ENCODE peak calls at places on chromosomes 13 and 19, in five cellular contexts. D is neuronal stem cell, V is endothelial cell of umbilical vein, N is neural progenitor cell, Y is mammary epithelial cell. W is an unnamed sample.

GRCh38 chr13:73970413-73971055 is 163.7 kb downstream of the KLF12 start:
- DNase-seq in V (no peak), N (no peak), D (no peak), Y (no peak), W (no peak)

GRCh38 chr19:48403606-48404005 is 10.1 kb downstream of the GRIN2D start:
- DNase-seq in D (no peak), Y (peak), N (peak), V (peak), W (peak)

GRCh38 chr13:73835138-73835721 is 299.0 kb downstream of the KLF12 start:
- DNase-seq in N (peak), Y (peak), D (peak), V (peak), W (peak)

GRCh38 chr19:4197228-4197624 is 14.7 kb downstream of the ANKRD24 start:
- DNase-seq in V (no peak), N (no peak), D (no peak), Y (no peak), W (no peak)

GRCh38 chr13:98476106-98476505 is 100.8 kb downstream of the STK24 start:
- DNase-seq in D (no peak), V (peak), Y (no peak), N (peak), W (no peak)

GRCh38 chr13:112448621-112449544 is 72.7 kb downstream of the SPACA7 start:
- DNase-seq in N (no peak), D (no peak), Y (no peak), V (no peak), W (no peak)

GRCh38 chr19:49595819-49596404 is 4.9 kb downstream of the PRR12 start:
- DNase-seq in Y (no peak), N (no peak), V (no peak), D (no peak), W (no peak)

GRCh38 chr13:92460479-92460878 is 766.1 kb upstream of the GPC6 start:
- DNase-seq in V (no peak), N (no peak), Y (no peak), D (no peak), W (no peak)

GRCh38 chr19:13146763-13147563 is 3.2 kb downstream of the STX10 start:
- DNase-seq in N (no peak), V (no peak), D (no peak), Y (no peak), W (peak)

GRCh38 chr19:43430976-43431375 is 16.3 kb downstream of the TEX101 start:
- DNase-seq in V (no peak), N (no peak), D (no peak), Y (no peak), W (no peak)

GRCh38 chr13:75860935-75861334 is 224.8 kb downstream of the LMO7 start:
- DNase-seq in V (no peak), D (no peak), N (no peak), Y (no peak), W (peak)

GRCh38 chr19:10699650-10700335 is 1.4 kb upstream of the QTRT1 start:
- DNase-seq in N (peak), D (no peak), Y (peak), V (peak), W (peak)

GRCh38 chr13:30319130-30319529 is 11.8 kb upstream of the KATNAL1 start:
- DNase-seq in D (no peak), Y (no peak), N (no peak), V (no peak), W (no peak)
- H3K9ac ChIP-seq in D (no peak), Y (no peak), N (no peak), V (no peak), W (no peak)

GRCh38 chr19:41323023-41323422 is 13.1 kb downstream of the CCDC97 start:
- DNase-seq in N (no peak), Y (no peak), D (no peak), V (peak), W (peak)
- H3K9ac ChIP-seq in N (no peak), Y (no peak), D (no peak), V (peak), W (peak)

GRCh38 chr13:114264886-114265611 is 16.4 kb upstream of the UPF3A start:
- DNase-seq in Y (peak), D (no peak), V (no peak), N (no peak), W (peak)

GRCh38 chr13:114266241-114266640 is 15.2 kb upstream of the UPF3A start:
- DNase-seq in N (no peak), V (no peak), Y (no peak), D (no peak), W (no peak)

GRCh38 chr13:114260818-114261217 is 20.6 kb upstream of the UPF3A start:
- DNase-seq in Y (no peak), D (no peak), V (no peak), N (no peak), W (no peak)

GRCh38 chr13:114261328-114261965 is 20.0 kb upstream of the UPF3A start:
- DNase-seq in Y (no peak), V (no peak), D (no peak), N (no peak), W (no peak)

DNA sequence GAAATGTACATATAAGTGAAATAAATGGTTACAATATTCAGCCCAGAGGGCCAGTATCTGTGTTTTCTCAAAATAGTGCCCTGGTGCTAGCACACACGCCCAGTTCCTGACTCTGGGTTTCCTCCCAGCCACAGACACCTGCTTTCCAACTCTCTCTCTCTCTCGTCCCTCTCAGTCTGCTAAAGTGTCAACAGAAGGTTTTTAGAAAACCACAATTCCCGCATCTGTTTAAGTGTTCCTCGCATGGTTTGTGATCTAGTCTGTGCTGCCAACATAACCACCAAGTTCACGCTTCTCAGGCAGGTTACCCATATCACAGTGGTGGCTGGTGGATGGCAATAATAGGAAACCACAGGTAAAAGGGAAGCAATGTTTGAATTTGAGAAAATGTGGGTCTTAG is 17.8 kb upstream of the UPF3A start:
- DNase-seq in N (no peak), V (no peak), Y (no peak), D (no peak), W (no peak)
- H3K9ac ChIP-seq in N (no peak), V (no peak), Y (no peak), D (no peak), W (no peak)

GRCh38 chr19:55504252-55504603 is 16.0 kb downstream of the SSC5D start:
- DNase-seq in V (no peak), Y (no peak), D (no peak), N (no peak), W (no peak)
- H3K9ac ChIP-seq in V (no peak), Y (no peak), D (no peak), N (no peak), W (no peak)

GRCh38 chr13:21735621-21736401 is 64.9 kb downstream of the FGF9 start:
- DNase-seq in Y (no peak), V (no peak), D (no peak), N (no peak), W (peak)
- H3K9ac ChIP-seq in Y (no peak), V (no peak), D (no peak), N (no peak), W (no peak)

DNA sequence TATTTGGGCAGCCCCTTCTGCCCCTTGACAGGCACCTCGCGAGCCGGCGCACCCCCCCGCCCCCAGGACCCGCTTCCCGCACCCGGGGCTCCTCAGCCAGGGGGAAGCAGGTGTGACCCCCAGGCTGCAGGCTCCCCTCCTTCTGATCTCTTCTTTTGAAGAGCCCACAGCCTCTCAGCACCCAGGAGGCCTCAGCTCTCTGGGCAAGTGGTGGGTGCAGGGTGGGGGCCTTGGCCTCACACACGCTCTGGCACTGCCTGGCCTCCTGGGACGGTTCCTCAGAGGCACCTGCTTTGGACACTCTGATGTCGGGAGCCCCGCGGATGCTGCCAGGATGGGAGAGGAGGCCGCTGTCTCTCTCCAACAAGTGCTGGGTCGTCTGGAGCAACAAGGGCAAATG is 1.5 kb upstream of the C13orf46 start:
- DNase-seq in D (no peak), Y (no peak), N (no peak), V (no peak), W (no peak)
- H3K9ac ChIP-seq in D (peak), Y (no peak), N (no peak), V (no peak), W (no peak)

GRCh38 chr19:28024920-28025319 is 1188.0 kb downstream of the UQCRFS1 start:
- DNase-seq in V (no peak), Y (no peak), N (no peak), D (no peak), W (no peak)
- H3K9ac ChIP-seq in V (no peak), Y (no peak), N (no peak), D (no peak), W (no peak)

GRCh38 chr19:624433-625109 is 8.8 kb downstream of the POLRMT start:
- DNase-seq in D (no peak), V (no peak), Y (no peak), N (no peak), W (no peak)
- H3K9ac ChIP-seq in D (no peak), V (no peak), Y (no peak), N (no peak), W (no peak)

GRCh38 chr19:2720777-2721569 is at the start of gene DIRAS1:
- DNase-seq in Y (no peak), D (no peak), V (no peak), N (peak), W (peak)

GRCh38 chr19:2717638-2718541 is 3.3 kb downstream of the DIRAS1 start:
- DNase-seq in Y (no peak), D (no peak), V (no peak), N (no peak), W (no peak)

GRCh38 chr19:2716722-2717637 is 4.2 kb downstream of the DIRAS1 start:
- DNase-seq in Y (no peak), D (no peak), N (no peak), V (no peak), W (no peak)

GRCh38 chr19:2719910-2720776 is 1.0 kb downstream of the DIRAS1 start:
- DNase-seq in V (no peak), Y (no peak), D (no peak), N (peak), W (peak)

DNA sequence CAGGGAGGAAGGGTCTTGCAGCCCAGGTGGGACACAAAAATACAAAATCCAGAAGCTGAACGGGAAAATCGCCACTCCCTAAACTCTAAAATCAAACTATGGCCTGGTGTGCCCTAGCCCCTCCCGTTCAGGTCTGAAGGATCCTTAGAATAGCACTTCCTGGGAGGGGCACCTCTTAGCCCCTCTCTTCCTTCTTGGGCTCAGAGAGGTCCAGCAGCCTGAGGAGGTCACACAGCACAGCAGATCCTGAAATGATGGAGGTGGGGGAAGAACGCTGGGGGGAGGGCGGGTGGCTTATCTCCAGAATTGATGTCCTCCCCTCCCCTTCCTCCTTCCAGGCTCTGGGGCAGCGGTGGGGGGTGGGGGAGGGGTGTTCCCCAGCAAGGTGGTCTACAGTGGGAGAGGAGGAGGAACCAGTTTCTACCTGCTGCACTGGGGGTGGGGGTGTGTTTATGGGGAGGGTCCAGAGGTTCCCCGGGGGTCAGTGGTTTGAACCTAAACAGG is 1.9 kb downstream of the DIRAS1 start:
- DNase-seq in D (no peak), Y (no peak), V (no peak), N (no peak), W (no peak)
- H3K9ac ChIP-seq in D (no peak), Y (no peak), V (no peak), N (no peak), W (peak)

GRCh38 chr19:19335408-19336158 is 15.0 kb downstream of the MAU2 start:
- DNase-seq in V (no peak), Y (no peak), D (no peak), N (no peak), W (no peak)

GRCh38 chr19:19334989-19335344 is 14.3 kb downstream of the MAU2 start:
- DNase-seq in Y (no peak), N (no peak), D (no peak), V (no peak), W (no peak)

GRCh38 chr19:19336597-19336996 is 16.0 kb downstream of the MAU2 start:
- DNase-seq in Y (no peak), D (no peak), N (no peak), V (no peak), W (no peak)

GRCh38 chr19:19337120-19337519 is 16.5 kb downstream of the MAU2 start:
- DNase-seq in N (no peak), Y (no peak), V (no peak), D (no peak), W (no peak)

GRCh38 chr19:19334063-19334988 is 13.7 kb downstream of the MAU2 start:
- DNase-seq in V (no peak), N (no peak), D (no peak), Y (no peak), W (no peak)
- H3K9ac ChIP-seq in V (no peak), N (peak), D (no peak), Y (no peak), W (no peak)

W was measured in GM23248.